ENCODE peak calls at places on chromosomes 7 and 10, in seven cellular contexts. G is stimulated activated CD4-positive, alpha-beta T cell treated with anti-CD3 and anti-CD28 coated beads, Interleukin-1b, Interleukin-23, amount 100 ng/mL, for 48 hours; E is mucosa of gallbladder; I is dorsolateral prefrontal cortex; K is NCI-H2029; J is C1 segment of cervical spinal cord; D is effector CD4-positive, alpha-beta T cell. U is an unnamed sample.

GRCh38 chr10:71314028-71314693 is 4.9 kb upstream of the SLC29A3 start:
- DNase-seq in G (peak), E (no peak), I (no peak), K (no peak), J (no peak), D (peak), U (peak)

GRCh38 chr7:116710764-116711452 is 38.9 kb downstream of the MET start:
- DNase-seq in G (no peak), E (no peak), I (no peak), K (peak), J (no peak), D (no peak), U (no peak)

GRCh38 chr10:61140765-61141392 is 196.9 kb upstream of the RHOBTB1 start:
- DNase-seq in G (no peak), E (peak), I (no peak), K (peak), J (no peak), D (no peak), U (no peak)

GRCh38 chr10:72846225-72846624 is 47.3 kb upstream of the OIT3 start:
- DNase-seq in G (peak), E (no peak), I (no peak), K (no peak), J (no peak), D (no peak), U (no peak)

GRCh38 chr10:78972947-78973900 is 95.5 kb upstream of the ZMIZ1 start:
- DNase-seq in G (peak), E (peak), I (peak), K (peak), J (peak), D (peak), U (peak)

GRCh38 chr10:20041931-20042330 is 225.7 kb downstream of the PLXDC2 start:
- DNase-seq in G (no peak), E (no peak), I (no peak), K (no peak), J (no peak), D (no peak), U (no peak)

GRCh38 chr10:87619705-87620104 is 40.0 kb upstream of the PAPSS2 start:
- DNase-seq in G (no peak), E (no peak), I (no peak), K (no peak), J (no peak), D (no peak), U (no peak)

GRCh38 chr10:59057350-59057749 is 119.1 kb upstream of the PHYHIPL start:
- DNase-seq in G (no peak), E (no peak), I (no peak), K (no peak), J (no peak), D (no peak), U (no peak)

GRCh38 chr7:138695106-138695505 is 6.1 kb downstream of the SVOPL start:
- DNase-seq in G (no peak), E (no peak), I (no peak), K (no peak), J (no peak), D (no peak), U (no peak)

GRCh38 chr7:149415391-149416068 is 45.3 kb downstream of the ZNF777 start:
- DNase-seq in G (no peak), E (no peak), I (no peak), K (no peak), J (no peak), D (no peak), U (no peak)

GRCh38 chr7:13860734-13861133 is 128.7 kb downstream of the ETV1 start:
- DNase-seq in G (no peak), E (no peak), I (no peak), K (no peak), J (no peak), D (no peak), U (no peak)

GRCh38 chr10:12507165-12507870 is 158.0 kb downstream of the CAMK1D start:
- DNase-seq in G (no peak), E (no peak), I (no peak), K (no peak), J (no peak), D (no peak), U (no peak)

GRCh38 chr10:94093286-94093905 is 99.7 kb downstream of the PLCE1 start:
- DNase-seq in G (no peak), E (no peak), I (no peak), K (no peak), J (no peak), D (no peak), U (no peak)

GRCh38 chr7:138249975-138250374 is 173.7 kb downstream of the AKR1D1 start:
- DNase-seq in G (no peak), E (no peak), I (no peak), K (no peak), J (no peak), D (no peak), U (no peak)

GRCh38 chr7:157829491-157829890 is 492.7 kb downstream of the DNAJB6 start:
- DNase-seq in G (no peak), E (no peak), I (peak), K (no peak), J (no peak), D (no peak), U (peak)

GRCh38 chr7:93212881-93213280 is 13.4 kb downstream of the HEPACAM2 start:
- DNase-seq in G (no peak), E (no peak), I (no peak), K (no peak), J (no peak), D (no peak), U (no peak)

GRCh38 chr10:3095373-3096139 is 28.2 kb downstream of the PFKP start:
- DNase-seq in G (peak), E (peak), I (no peak), K (no peak), J (no peak), D (no peak), U (no peak)

GRCh38 chr7:44977956-44978355 is 859 bp downstream of the MYO1G start:
- DNase-seq in G (no peak), E (no peak), I (no peak), K (no peak), J (no peak), D (no peak), U (peak)

U was measured in posterior cingulate gyrus.